ENCODE peak calls at places on chromosomes 6 and 20, in eight cellular contexts. Q is upper lobe of right lung, L is MM.1S, O is tibial artery, U is body of pancreas, E is cardiac muscle cell, T is stomach, D is pancreas. S is an unnamed sample.

GRCh38 chr20:47543006-47543431 is 41.3 kb downstream of the NCOA3 start:
- DNase-seq in O (no peak), L (no peak), E (peak; percentile 11), T (no peak), Q (no peak), D (no peak), U (no peak), S (no peak)

GRCh38 chr6:14501240-14501639 is 383.7 kb downstream of the CD83 start:
- DNase-seq in E (no peak), U (no peak), Q (no peak), T (no peak), L (no peak), O (no peak), D (no peak), S (no peak)

GRCh38 chr6:39073471-39074355 is 25.1 kb downstream of the GLP1R start:
- DNase-seq in Q (peak; percentile 57), O (peak; percentile 50), T (peak; percentile 21), E (no peak), U (no peak), D (no peak), L (no peak), S (no peak)

GRCh38 chr6:25949695-25950094 is 12.9 kb upstream of the TRIM38 start:
- DNase-seq in L (no peak), E (no peak), D (no peak), O (no peak), T (no peak), U (no peak), Q (no peak), S (no peak)

GRCh38 chr6:169827372-169827771 is 76.0 kb downstream of the ERMARD start:
- DNase-seq in L (no peak), D (no peak), U (no peak), T (no peak), Q (peak; percentile 21), E (no peak), O (no peak), S (no peak)

GRCh38 chr6:15870354-15871043 is 207.7 kb upstream of the DTNBP1 start:
- DNase-seq in O (no peak), L (no peak), E (peak; percentile 65), U (no peak), Q (no peak), D (no peak), T (no peak), S (no peak)

GRCh38 chr20:50395258-50395729 is 114.9 kb upstream of the PTPN1 start:
- DNase-seq in L (no peak), Q (peak; percentile 87), E (no peak), U (peak; percentile 65), O (peak; percentile 99), T (peak; percentile 89), D (no peak), S (no peak)

GRCh38 chr20:50318709-50319108 is 128.1 kb downstream of the CEBPB start:
- DNase-seq in T (no peak), D (no peak), Q (peak; percentile 69), U (no peak), E (no peak), L (no peak), O (peak; percentile 50), S (no peak)

GRCh38 chr6:149079911-149080501 is 237.5 kb upstream of the TAB2 start:
- DNase-seq in L (no peak), E (peak; percentile 61), D (peak; percentile 30), U (peak; percentile 29), O (peak; percentile 80), Q (no peak), T (no peak), S (peak; percentile 21)

GRCh38 chr20:1362484-1362883 is 30.4 kb downstream of the FKBP1A start:
- DNase-seq in D (no peak), Q (no peak), E (no peak), L (no peak), O (no peak), U (no peak), T (no peak), S (no peak)

GRCh38 chr20:31966991-31967655 is 828 bp upstream of the XKR7 start:
- DNase-seq in T (no peak), U (no peak), L (no peak), D (no peak), O (no peak), Q (no peak), E (no peak), S (no peak)

GRCh38 chr20:31862506-31862905 is 7.8 kb downstream of the DUSP15 start:
- DNase-seq in T (no peak), L (no peak), O (no peak), U (peak; percentile 11), E (no peak), Q (no peak), D (no peak), S (no peak)

GRCh38 chr6:93165850-93166249 is 253.5 kb downstream of the EPHA7 start:
- DNase-seq in U (no peak), E (no peak), T (no peak), L (no peak), Q (no peak), D (no peak), O (no peak), S (no peak)

GRCh38 chr6:81450180-81450579 is 302.3 kb downstream of the TENT5A start:
- DNase-seq in O (no peak), T (no peak), L (no peak), D (no peak), U (no peak), E (no peak), Q (no peak), S (peak; percentile 37)
- TF ChIP-seq CTCF in O (no peak), T (no peak), L (no peak), D (no peak), U (no peak), E (no peak), Q (no peak), S (no peak)

GRCh38 chr20:38499366-38499765 is 26.7 kb downstream of the RALGAPB start:
- DNase-seq in U (no peak), O (no peak), Q (no peak), L (no peak), E (no peak), D (no peak), T (no peak), S (no peak)

GRCh38 chr20:38501858-38502431 is 29.3 kb downstream of the RALGAPB start:
- DNase-seq in E (no peak), T (no peak), L (no peak), Q (no peak), O (no peak), D (no peak), U (no peak), S (no peak)

GRCh38 chr20:38504368-38505090 is 31.9 kb downstream of the RALGAPB start:
- DNase-seq in Q (no peak), L (no peak), E (no peak), U (no peak), O (no peak), D (no peak), T (no peak), S (no peak)

DNA sequence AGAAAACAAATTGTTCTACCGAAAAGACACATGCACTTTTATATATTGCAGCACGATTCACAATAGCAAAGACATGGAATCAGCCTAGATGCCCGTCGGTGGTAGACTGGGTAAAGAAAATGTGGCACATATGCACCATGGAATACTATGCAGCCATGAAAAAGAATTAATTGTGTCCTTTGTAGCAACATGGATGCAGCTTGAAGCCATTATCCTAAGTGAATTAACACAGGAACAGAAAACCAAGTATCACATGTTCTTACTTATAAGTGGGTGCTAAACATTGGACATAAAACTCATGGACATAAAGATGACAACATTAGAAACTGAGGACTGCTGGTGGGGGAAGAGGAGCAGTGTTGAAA is 32.4 kb downstream of the RALGAPB start:
- DNase-seq in Q (no peak), U (no peak), O (no peak), T (no peak), D (no peak), E (no peak), L (no peak), S (no peak)
- H3K4me3 ChIP-seq in Q (no peak overlapping the region), U (no peak overlapping the region), O (no peak overlapping the region), T (no peak overlapping the region), D (no peak overlapping the region), E (no peak overlapping the region), L (no peak overlapping the region), S (no peak overlapping the region)

GRCh38 chr20:41081276-41081814 is 52.7 kb downstream of the TOP1 start:
- DNase-seq in L (no peak), Q (no peak), O (no peak), U (no peak), E (peak; percentile 30), T (no peak), D (no peak), S (no peak)
- H3K36me3 ChIP-seq in L (peaks cover 10% of the 10 kb centered on the region), Q (peaks cover 86% of the 10 kb centered on the region), O (peaks cover 28% of the 10 kb centered on the region), U (peaks cover 7% of the 10 kb centered on the region), E (peaks cover 75% of the 10 kb centered on the region), T (peaks cover 99% of the 10 kb centered on the region), D (no peaks in the 10 kb centered on the region), S (peaks cover 4% of the 10 kb centered on the region)

GRCh38 chr6:146931214-146931613 is 273.0 kb upstream of the STXBP5 start:
- DNase-seq in D (no peak), O (no peak), U (no peak), Q (no peak), T (no peak), E (no peak), L (no peak), S (no peak)
- TF ChIP-seq CTCF in D (no peak), O (no peak), U (no peak), Q (no peak), T (no peak), E (no peak), L (no peak), S (no peak)

GRCh38 chr20:58402827-58403226 is 13.8 kb downstream of the VAPB start:
- DNase-seq in T (no peak), D (no peak), Q (no peak), O (no peak), L (no peak), U (no peak), E (no peak), S (no peak)

GRCh38 chr20:58399926-58400325 is 10.9 kb downstream of the VAPB start:
- DNase-seq in Q (no peak), O (no peak), T (no peak), U (no peak), D (no peak), L (no peak), E (no peak), S (no peak)

GRCh38 chr20:58402305-58402704 is 13.3 kb downstream of the VAPB start:
- DNase-seq in D (no peak), Q (no peak), U (no peak), E (no peak), L (no peak), T (no peak), O (no peak), S (no peak)

GRCh38 chr20:58403272-58403671 is 14.2 kb downstream of the VAPB start:
- DNase-seq in L (no peak), T (no peak), U (no peak), O (no peak), Q (no peak), D (no peak), E (no peak), S (no peak)

GRCh38 chr20:58401123-58401639 is 12.2 kb downstream of the VAPB start:
- DNase-seq in D (no peak), Q (no peak), U (no peak), L (no peak), E (peak; percentile 23), O (no peak), T (no peak), S (no peak)
- H3K4me3 ChIP-seq in D (no peak overlapping the region), Q (no peak overlapping the region), U (no peak overlapping the region), L (no peak overlapping the region), E (no peak overlapping the region), O (no peak overlapping the region), T (no peak overlapping the region), S (no peak overlapping the region)

DNA sequence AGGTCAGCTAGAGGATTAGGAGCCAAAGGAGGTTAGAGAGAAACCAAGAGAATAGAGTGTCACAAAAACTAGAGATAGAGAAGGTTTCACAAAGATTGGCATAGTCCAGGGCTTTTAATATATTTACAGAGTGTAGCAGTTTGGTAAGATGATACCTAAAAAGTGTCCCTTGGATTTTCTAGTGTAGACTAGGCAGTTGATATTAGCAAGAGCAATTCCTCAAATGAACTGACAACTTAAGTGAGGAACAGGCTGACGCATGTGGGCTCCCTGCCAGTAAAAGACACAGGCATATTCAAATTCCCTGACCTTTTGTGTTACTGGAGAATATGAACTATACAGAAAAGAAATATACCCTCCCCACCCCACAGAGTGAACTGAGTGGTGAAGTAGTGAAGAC is 40.1 kb downstream of the VTA1 start:
- DNase-seq in Q (no peak), E (peak; percentile 67), D (no peak), L (no peak), O (no peak), U (no peak), T (no peak), S (no peak)
- H3K36me3 ChIP-seq in Q (peaks cover 6% of the 10 kb centered on the region), E (no peaks in the 10 kb centered on the region), D (no peaks in the 10 kb centered on the region), L (no peaks in the 10 kb centered on the region), O (peaks cover 12% of the 10 kb centered on the region), U (no peaks in the 10 kb centered on the region), T (peaks cover 17% of the 10 kb centered on the region), S (no peaks in the 10 kb centered on the region)

S was measured in BJ.